ENCODE peak calls at places on chromosomes 12 and 14, in six cellular contexts. One of them, this sample, is unnamed.

GRCh38 chr12:5078423-5078822 is 34.7 kb downstream of the KCNA5 start:
- DNase-seq in A549: no peak
- DNase-seq in ascending aorta: peak; percentile 80
- DNase-seq in tibial artery: peak; percentile 69
- DNase-seq in A673: no peak
- DNase-seq in endodermal cell: no peak
- DNase-seq in this sample: no peak

GRCh38 chr14:69629225-69630127 is 18.1 kb downstream of the SUSD6 start:
- DNase-seq in A549: no peak
- DNase-seq in ascending aorta: no peak
- DNase-seq in tibial artery: no peak
- DNase-seq in A673: no peak
- DNase-seq in endodermal cell: no peak
- DNase-seq in this sample: peak; percentile 44

GRCh38 chr12:84888861-84889260 is 23.7 kb downstream of the SLC6A15 start:
- DNase-seq in A549: no peak
- DNase-seq in ascending aorta: no peak
- DNase-seq in tibial artery: no peak
- DNase-seq in A673: no peak
- DNase-seq in endodermal cell: no peak
- DNase-seq in this sample: no peak

GRCh38 chr12:95976416-95976832 is 19.7 kb downstream of the HAL start:
- DNase-seq in A549: no peak
- DNase-seq in ascending aorta: no peak
- DNase-seq in tibial artery: no peak
- DNase-seq in A673: peak; percentile 14
- DNase-seq in endodermal cell: no peak
- DNase-seq in this sample: no peak

GRCh38 chr12:56987551-56988053 is 18.7 kb downstream of the ZBTB39 start:
- DNase-seq in A549: peak; percentile 80
- DNase-seq in ascending aorta: no peak
- DNase-seq in tibial artery: peak; percentile 59
- DNase-seq in A673: peak; percentile 80
- DNase-seq in endodermal cell: peak; percentile 97
- DNase-seq in this sample: peak; percentile 88

GRCh38 chr12:12024958-12025682 is 45.6 kb upstream of the BCL2L14 start:
- DNase-seq in A549: no peak
- DNase-seq in ascending aorta: no peak
- DNase-seq in tibial artery: no peak
- DNase-seq in A673: no peak
- DNase-seq in endodermal cell: peak; percentile 23
- DNase-seq in this sample: no peak

GRCh38 chr12:54028324-54029201 is at the start of gene HOXC6:
- DNase-seq in A549: peak; percentile 90
- DNase-seq in ascending aorta: no peak
- DNase-seq in tibial artery: no peak
- DNase-seq in A673: no peak
- DNase-seq in endodermal cell: peak; percentile 80
- DNase-seq in this sample: peak; percentile 38

GRCh38 chr12:15887043-15887817 is 5.0 kb downstream of the STRAP start:
- DNase-seq in A549: no peak
- DNase-seq in ascending aorta: no peak
- DNase-seq in tibial artery: no peak
- DNase-seq in A673: peak; percentile 37
- DNase-seq in endodermal cell: no peak
- DNase-seq in this sample: no peak

GRCh38 chr14:79965896-79966295 is 245.4 kb downstream of the DIO2 start:
- DNase-seq in A549: no peak
- DNase-seq in ascending aorta: no peak
- DNase-seq in tibial artery: no peak
- DNase-seq in A673: no peak
- DNase-seq in endodermal cell: no peak
- DNase-seq in this sample: no peak

GRCh38 chr12:26402648-26403047 is 207.3 kb downstream of the SSPN start:
- DNase-seq in A549: no peak
- DNase-seq in ascending aorta: no peak
- DNase-seq in tibial artery: no peak
- DNase-seq in A673: no peak
- DNase-seq in endodermal cell: peak; percentile 76
- DNase-seq in this sample: no peak

GRCh38 chr12:88935856-88936255 is 355.6 kb upstream of the KITLG start:
- DNase-seq in A549: no peak
- DNase-seq in ascending aorta: no peak
- DNase-seq in tibial artery: no peak
- DNase-seq in A673: no peak
- DNase-seq in endodermal cell: no peak
- DNase-seq in this sample: no peak

GRCh38 chr12:101648195-101648594 is 49.2 kb upstream of the CHPT1 start:
- DNase-seq in A549: no peak
- DNase-seq in ascending aorta: no peak
- DNase-seq in tibial artery: no peak
- DNase-seq in A673: no peak
- DNase-seq in endodermal cell: no peak
- DNase-seq in this sample: no peak

GRCh38 chr12:57735952-57736742 is 2.4 kb downstream of the AGAP2 start:
- DNase-seq in A549: no peak
- DNase-seq in ascending aorta: no peak
- DNase-seq in tibial artery: no peak
- DNase-seq in A673: no peak
- DNase-seq in endodermal cell: peak; percentile 92
- DNase-seq in this sample: peak; percentile 100

GRCh38 chr12:3658327-3659163 is 94.4 kb downstream of the CRACR2A start:
- DNase-seq in A549: no peak
- DNase-seq in ascending aorta: no peak
- DNase-seq in tibial artery: no peak
- DNase-seq in A673: peak; percentile 70
- DNase-seq in endodermal cell: peak; percentile 92
- DNase-seq in this sample: peak; percentile 48

GRCh38 chr12:104181313-104181712 is 34.3 kb upstream of the TXNRD1 start:
- DNase-seq in A549: no peak
- DNase-seq in ascending aorta: no peak
- DNase-seq in tibial artery: no peak
- DNase-seq in A673: no peak
- DNase-seq in endodermal cell: peak; percentile 31
- DNase-seq in this sample: no peak
- H3K27ac ChIP-seq in A549: peak overlapping the region; percentile 85
- H3K27ac ChIP-seq in ascending aorta: peak overlapping the region; percentile 86
- H3K27ac ChIP-seq in tibial artery: peak overlapping the region; percentile 80
- H3K27ac ChIP-seq in A673: no peak overlapping the region
- H3K27ac ChIP-seq in endodermal cell: no peak overlapping the region
- H3K27ac ChIP-seq in this sample: no peak overlapping the region

GRCh38 chr14:103523583-103523969 is 946 bp upstream of the CKB start:
- DNase-seq in A549: no peak
- DNase-seq in ascending aorta: no peak
- DNase-seq in tibial artery: no peak
- DNase-seq in A673: no peak
- DNase-seq in endodermal cell: no peak
- DNase-seq in this sample: no peak
- H3K4me3 ChIP-seq in A549: no peak overlapping the region
- H3K4me3 ChIP-seq in ascending aorta: no peak overlapping the region
- H3K4me3 ChIP-seq in tibial artery: no peak overlapping the region
- H3K4me3 ChIP-seq in A673: no peak overlapping the region
- H3K4me3 ChIP-seq in endodermal cell: peak overlapping the region; percentile 56
- H3K4me3 ChIP-seq in this sample: no peak overlapping the region

GRCh38 chr14:104771918-104772706 is 19.2 kb downstream of the SIVA1 start:
- DNase-seq in A549: no peak
- DNase-seq in ascending aorta: no peak
- DNase-seq in tibial artery: no peak
- DNase-seq in A673: no peak
- DNase-seq in endodermal cell: no peak
- DNase-seq in this sample: no peak

GRCh38 chr14:104774453-104775072 is 21.0 kb downstream of the AKT1 start:
- DNase-seq in A549: no peak
- DNase-seq in ascending aorta: no peak
- DNase-seq in tibial artery: no peak
- DNase-seq in A673: no peak
- DNase-seq in endodermal cell: no peak
- DNase-seq in this sample: no peak

GRCh38 chr14:104771374-104771773 is 18.4 kb downstream of the SIVA1 start:
- DNase-seq in A549: no peak
- DNase-seq in ascending aorta: no peak
- DNase-seq in tibial artery: no peak
- DNase-seq in A673: no peak
- DNase-seq in endodermal cell: no peak
- DNase-seq in this sample: no peak

GRCh38 chr14:104773505-104774452 is 20.8 kb downstream of the SIVA1 start:
- DNase-seq in A549: no peak
- DNase-seq in ascending aorta: no peak
- DNase-seq in tibial artery: no peak
- DNase-seq in A673: no peak
- DNase-seq in endodermal cell: no peak
- DNase-seq in this sample: no peak

DNA sequence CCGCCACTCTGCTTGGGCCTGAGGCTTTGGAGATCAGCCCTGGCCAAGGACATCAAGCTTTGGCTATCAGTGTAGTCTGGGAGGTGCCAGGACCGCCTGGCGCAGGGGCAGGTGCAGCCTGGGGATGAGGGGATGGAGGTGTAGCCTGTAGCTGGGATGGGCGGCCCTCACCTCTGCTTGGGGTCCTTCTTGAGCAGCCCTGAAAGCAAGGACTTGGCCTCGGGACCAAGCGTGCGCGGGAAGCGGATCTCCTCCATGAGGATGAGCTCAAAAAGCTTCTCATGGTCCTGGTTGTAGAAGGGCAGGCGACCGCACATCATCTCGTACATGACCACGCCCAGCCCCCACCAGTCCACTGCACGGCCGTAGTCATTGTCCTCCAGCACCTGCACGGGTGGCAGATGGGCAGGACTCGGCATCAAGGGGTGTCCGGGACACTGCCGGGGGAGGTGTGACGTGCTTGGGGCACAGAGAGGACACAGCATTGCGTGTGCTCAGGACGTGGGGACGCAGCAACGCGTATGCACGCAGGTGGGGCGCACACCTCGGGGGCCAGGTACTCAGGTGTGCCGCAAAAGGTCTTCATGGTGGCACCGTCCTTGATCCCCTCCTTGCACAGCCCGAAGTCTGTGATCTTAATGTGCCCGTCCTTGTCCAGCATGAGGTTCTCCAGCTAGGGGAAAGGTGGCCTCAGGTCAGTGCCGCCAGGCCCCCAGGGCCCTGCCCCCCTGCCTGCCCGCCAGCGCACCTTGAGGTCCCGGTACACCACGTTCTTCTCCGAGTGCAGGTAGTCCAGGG is 20.0 kb downstream of the SIVA1 start:
- DNase-seq in A549: no peak
- DNase-seq in ascending aorta: no peak
- DNase-seq in tibial artery: no peak
- DNase-seq in A673: no peak
- DNase-seq in endodermal cell: no peak
- DNase-seq in this sample: no peak
- H3K4me1 ChIP-seq in A549: peaks cover 14% of the 10 kb centered on the region
- H3K4me1 ChIP-seq in ascending aorta: peaks cover 3% of the 10 kb centered on the region
- H3K4me1 ChIP-seq in tibial artery: peaks cover 4% of the 10 kb centered on the region
- H3K4me1 ChIP-seq in A673: peaks cover 5% of the 10 kb centered on the region
- H3K4me1 ChIP-seq in endodermal cell: no peaks in the 10 kb centered on the region
- H3K4me1 ChIP-seq in this sample: peaks cover 5% of the 10 kb centered on the region

DNA sequence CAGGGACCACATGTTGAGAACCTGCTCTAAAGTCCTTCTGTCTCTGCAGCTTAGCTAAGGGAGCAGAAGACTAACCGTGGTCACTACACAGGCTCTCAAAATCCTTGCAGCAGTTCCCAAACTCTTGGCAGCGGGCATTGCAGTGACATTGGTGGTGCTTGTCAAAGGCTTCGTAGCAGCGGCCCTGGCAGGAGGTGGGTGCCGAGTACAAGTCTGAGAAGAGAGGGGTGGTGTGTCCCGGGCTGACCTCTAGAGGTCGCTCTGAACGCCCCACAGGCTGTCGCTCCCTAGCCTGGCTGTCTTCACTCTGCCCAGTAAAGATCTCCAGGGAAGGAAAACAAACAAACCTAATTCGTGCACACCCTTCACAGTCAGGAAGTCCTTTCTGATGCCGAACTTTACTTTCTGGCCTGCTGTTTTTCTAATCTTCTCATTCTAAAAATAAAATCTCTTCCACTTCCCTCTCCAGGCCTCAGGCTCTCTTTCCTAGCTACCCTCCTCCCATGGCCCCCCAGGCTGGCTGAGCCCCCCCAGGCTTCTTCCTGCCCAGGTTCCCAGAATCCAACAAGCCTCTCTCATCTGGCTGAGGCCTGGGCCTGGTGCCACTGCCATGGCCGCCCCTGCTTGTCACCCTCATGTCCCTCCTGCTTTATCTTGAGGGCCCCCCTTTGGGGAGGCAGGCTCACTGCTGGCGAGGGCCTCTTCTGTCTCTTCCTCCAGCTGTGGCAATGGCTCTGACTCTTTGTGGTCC is 7.7 kb downstream of the ENDOU start:
- DNase-seq in A549: peak; percentile 91
- DNase-seq in ascending aorta: peak; percentile 64
- DNase-seq in tibial artery: peak; percentile 87
- DNase-seq in A673: peak; percentile 89
- DNase-seq in endodermal cell: peak; percentile 97
- DNase-seq in this sample: peak; percentile 92
- H3K27ac ChIP-seq in A549: peak overlapping the region; percentile 42
- H3K27ac ChIP-seq in ascending aorta: peak overlapping the region; percentile 88
- H3K27ac ChIP-seq in tibial artery: peak overlapping the region; percentile 93
- H3K27ac ChIP-seq in A673: peak overlapping the region; percentile 68
- H3K27ac ChIP-seq in endodermal cell: no peak overlapping the region
- H3K27ac ChIP-seq in this sample: no peak overlapping the region

DNA sequence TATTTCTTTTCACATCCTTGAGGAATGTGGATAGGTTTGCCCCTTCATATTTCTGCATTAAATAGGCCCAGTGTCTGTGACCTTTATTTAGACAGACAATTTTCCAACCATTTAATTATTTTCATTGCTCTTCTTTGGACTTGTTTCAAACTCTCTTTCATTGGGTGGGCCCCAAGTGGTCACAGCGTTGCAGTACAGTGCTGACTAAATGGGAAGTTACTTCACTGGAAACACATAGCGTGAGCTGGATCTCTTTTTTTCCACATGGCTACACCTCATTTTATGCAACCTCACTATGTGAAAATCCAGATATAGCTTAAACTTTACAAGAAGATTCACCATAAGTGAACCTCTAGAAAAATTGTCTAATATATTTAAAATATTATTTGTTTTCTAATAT is 438.9 kb downstream of the ADAMTS20 start:
- DNase-seq in A549: no peak
- DNase-seq in ascending aorta: no peak
- DNase-seq in tibial artery: no peak
- DNase-seq in A673: no peak
- DNase-seq in endodermal cell: no peak
- DNase-seq in this sample: no peak
- H3K4me3 ChIP-seq in A549: no peak overlapping the region
- H3K4me3 ChIP-seq in ascending aorta: no peak overlapping the region
- H3K4me3 ChIP-seq in tibial artery: no peak overlapping the region
- H3K4me3 ChIP-seq in A673: no peak overlapping the region
- H3K4me3 ChIP-seq in endodermal cell: no peak overlapping the region
- H3K4me3 ChIP-seq in this sample: no peak overlapping the region

DNA sequence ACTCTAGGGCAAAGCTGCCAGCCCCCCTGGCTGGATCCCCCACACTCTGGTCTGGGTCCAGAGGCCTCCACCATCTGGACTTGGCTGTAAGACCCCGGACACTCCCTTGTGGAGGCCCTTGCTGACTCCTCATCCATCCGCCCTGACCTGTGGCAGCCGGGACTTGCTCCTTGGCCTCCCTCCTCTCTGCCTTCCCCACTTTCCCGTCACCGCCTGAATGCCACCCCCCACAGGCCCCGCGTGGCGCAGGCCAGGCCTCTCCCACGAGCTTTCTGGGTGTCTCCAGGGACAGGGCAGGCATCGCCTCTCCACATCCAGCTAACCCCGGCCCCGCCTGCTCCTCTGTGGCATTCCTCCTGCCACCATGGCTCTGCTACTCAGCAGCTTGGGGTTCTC is 14.1 kb downstream of the JAG2 start:
- DNase-seq in A549: no peak
- DNase-seq in ascending aorta: no peak
- DNase-seq in tibial artery: no peak
- DNase-seq in A673: no peak
- DNase-seq in endodermal cell: no peak
- DNase-seq in this sample: no peak
- H3K4me1 ChIP-seq in A549: no peaks in the 10 kb centered on the region
- H3K4me1 ChIP-seq in ascending aorta: no peaks in the 10 kb centered on the region
- H3K4me1 ChIP-seq in tibial artery: no peaks in the 10 kb centered on the region
- H3K4me1 ChIP-seq in A673: no peaks in the 10 kb centered on the region
- H3K4me1 ChIP-seq in endodermal cell: no peaks in the 10 kb centered on the region
- H3K4me1 ChIP-seq in this sample: peaks cover 30% of the 10 kb centered on the region